ENCODE peak calls at places on chromosomes 2 and 18, in eight cellular contexts. N is upper lobe of right lung, Z is astrocyte of the cerebellum, O is coronary artery, Q is OCI-LY7, I is A673, Y is heart left ventricle, T is astrocyte of the spinal cord. V is an unnamed sample.

GRCh38 chr18:74980669-74981068 is 228.3 kb downstream of the PTGR3 start:
- DNase-seq in N (no peak), Z (no peak), O (no peak), Q (no peak), I (no peak), Y (no peak), T (no peak), V (no peak)

GRCh38 chr2:240604291-240604938 is 17.9 kb downstream of the CAPN10 start:
- DNase-seq in N (peak; percentile 88), Z (no peak), O (no peak), Q (peak; percentile 27), I (no peak), Y (peak; percentile 90), T (peak; percentile 28), V (no peak)

GRCh38 chr2:199336546-199336945 is 121.2 kb downstream of the SATB2 start:
- DNase-seq in N (no peak), Z (no peak), O (no peak), Q (no peak), I (no peak), Y (no peak), T (no peak), V (no peak)

GRCh38 chr18:27005589-27005988 is 140.1 kb upstream of the AQP4 start:
- DNase-seq in N (no peak), Z (no peak), O (no peak), Q (peak; percentile 49), I (peak; percentile 7), Y (no peak), T (peak; percentile 8), V (no peak)

GRCh38 chr2:10810175-10811161 is 2.1 kb downstream of the PDIA6 start:
- DNase-seq in N (no peak), Z (no peak), O (no peak), Q (peak; percentile 59), I (no peak), Y (no peak), T (peak; percentile 32), V (no peak)

GRCh38 chr2:176490061-176490861 is 221.0 kb downstream of the MTX2 start:
- DNase-seq in N (no peak), Z (no peak), O (no peak), Q (no peak), I (no peak), Y (peak; percentile 71), T (peak; percentile 60), V (no peak)

GRCh38 chr2:141728886-141729285 is 401.9 kb downstream of the LRP1B start:
- DNase-seq in N (no peak), Z (no peak), O (no peak), Q (no peak), I (no peak), Y (no peak), T (no peak), V (no peak)

GRCh38 chr18:69998523-69998987 is 50.9 kb upstream of the CD226 start:
- DNase-seq in N (no peak), Z (no peak), O (no peak), Q (no peak), I (no peak), Y (peak; percentile 62), T (no peak), V (no peak)

GRCh38 chr2:11676640-11677039 is 6.6 kb upstream of the NTSR2 start:
- DNase-seq in N (peak; percentile 51), Z (no peak), O (peak; percentile 43), Q (no peak), I (no peak), Y (no peak), T (no peak), V (no peak)

GRCh38 chr18:6821346-6821745 is 91.8 kb downstream of the ARHGAP28 start:
- DNase-seq in N (no peak), Z (no peak), O (no peak), Q (no peak), I (no peak), Y (no peak), T (no peak), V (no peak)

GRCh38 chr18:41732371-41732770 is 222.7 kb upstream of the PIK3C3 start:
- DNase-seq in N (no peak), Z (no peak), O (no peak), Q (no peak), I (no peak), Y (no peak), T (no peak), V (no peak)

GRCh38 chr2:97900806-97901205 is 94.9 kb downstream of the TMEM131 start:
- DNase-seq in N (no peak), Z (no peak), O (no peak), Q (peak; percentile 24), I (no peak), Y (no peak), T (no peak), V (no peak)

GRCh38 chr2:40093036-40093673 is 314.1 kb upstream of the THUMPD2 start:
- DNase-seq in N (no peak), Z (no peak), O (no peak), Q (no peak), I (no peak), Y (no peak), T (peak; percentile 68), V (no peak)

GRCh38 chr2:101253013-101253712 is 477 bp downstream of the CNOT11 start:
- DNase-seq in N (peak; percentile 89), Z (peak; percentile 15), O (peak; percentile 82), Q (peak; percentile 82), I (peak; percentile 27), Y (peak; percentile 69), T (peak; percentile 62), V (no peak)

GRCh38 chr2:160406591-160407392 is 86.8 kb downstream of the RBMS1 start:
- DNase-seq in N (peak; percentile 80), Z (no peak), O (no peak), Q (peak; percentile 88), I (peak; percentile 83), Y (peak; percentile 60), T (peak; percentile 83), V (peak; percentile 36)

GRCh38 chr18:73645175-73645715 is 502.4 kb downstream of the FBXO15 start:
- DNase-seq in N (no peak), Z (no peak), O (no peak), Q (no peak), I (no peak), Y (no peak), T (peak; percentile 32), V (no peak)

GRCh38 chr2:133829686-133830085 is 261.4 kb upstream of the NCKAP5 start:
- DNase-seq in N (no peak), Z (no peak), O (no peak), Q (no peak), I (no peak), Y (no peak), T (no peak), V (no peak)

DNA sequence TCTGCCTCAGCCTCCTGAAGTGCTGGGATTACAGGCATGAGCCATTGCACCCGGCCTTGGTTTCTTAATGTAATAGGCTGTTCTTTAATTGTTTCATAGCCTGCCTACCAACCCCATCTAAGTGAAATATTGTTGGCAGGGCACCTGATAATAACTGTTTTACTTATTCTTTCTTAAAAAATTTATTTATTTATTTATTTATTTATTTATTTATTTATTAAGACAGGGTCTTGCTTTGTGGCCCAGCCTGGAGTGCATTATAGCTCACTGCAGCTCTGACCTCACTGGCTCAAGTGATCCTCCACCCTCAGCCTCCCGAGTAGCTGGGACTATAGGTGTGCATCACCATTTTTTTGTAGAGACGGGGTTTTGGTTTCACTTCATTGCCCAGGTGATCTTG is 52.1 kb downstream of the BABAM2 start:
- DNase-seq in N (no peak), Z (no peak), O (no peak), Q (no peak), I (no peak), Y (no peak), T (no peak), V (no peak)
- H3K4me3 ChIP-seq in N (no peak overlapping the region), Z (no peak overlapping the region), O (no peak overlapping the region), Q (no peak overlapping the region), I (no peak overlapping the region), Y (no peak overlapping the region), T (no peak overlapping the region), V (no peak overlapping the region)

GRCh38 chr2:117409443-117409842 is 405.0 kb upstream of the DDX18 start:
- DNase-seq in N (no peak), Z (no peak), O (no peak), Q (no peak), I (no peak), Y (no peak), T (no peak), V (no peak)

GRCh38 chr2:117406443-117406842 is 408.0 kb upstream of the DDX18 start:
- DNase-seq in N (no peak), Z (no peak), O (no peak), Q (no peak), I (no peak), Y (no peak), T (no peak), V (no peak)

GRCh38 chr2:117407746-117408145 is 406.7 kb upstream of the DDX18 start:
- DNase-seq in N (no peak), Z (no peak), O (no peak), Q (no peak), I (no peak), Y (no peak), T (no peak), V (no peak)

DNA sequence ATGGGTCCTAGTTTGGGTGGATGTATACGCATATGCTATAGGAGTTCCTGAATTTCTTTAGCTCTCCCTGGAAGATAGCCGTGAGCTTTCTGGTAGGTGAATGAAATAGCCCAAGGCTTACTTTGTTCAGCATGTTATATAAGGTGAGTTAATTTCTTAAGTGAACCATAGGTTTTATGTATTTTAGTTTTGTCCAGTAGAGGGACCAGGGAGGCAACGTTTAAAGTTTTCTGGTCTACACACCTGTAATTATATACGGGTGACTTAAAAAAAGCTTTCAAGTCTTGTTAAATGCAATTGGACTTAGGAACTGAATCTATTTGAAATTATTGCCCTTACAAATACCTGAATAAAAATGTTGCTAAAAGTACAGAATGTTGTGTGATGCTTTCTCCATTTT is 402.5 kb upstream of the DDX18 start:
- DNase-seq in N (no peak), Z (no peak), O (no peak), Q (no peak), I (no peak), Y (no peak), T (no peak), V (no peak)
- TF ChIP-seq CTCF in N (no peak), Z (no peak), O (no peak), Q (peak; percentile 46), I (no peak), Y (no peak), T (no peak), V (no peak)

GRCh38 chr2:168454737-168455691 is 1.1 kb upstream of the CERS6 start:
- DNase-seq in N (no peak), Z (no peak), O (no peak), Q (no peak), I (no peak), Y (no peak), T (no peak), V (no peak)
- H3K4me3 ChIP-seq in N (peak overlapping the region; percentile 93), Z (peak overlapping the region; percentile 88), O (peak overlapping the region; percentile 97), Q (no peak overlapping the region), I (no peak overlapping the region), Y (peak overlapping the region; percentile 84), T (peak overlapping the region; percentile 56), V (peak overlapping the region; percentile 97)

DNA sequence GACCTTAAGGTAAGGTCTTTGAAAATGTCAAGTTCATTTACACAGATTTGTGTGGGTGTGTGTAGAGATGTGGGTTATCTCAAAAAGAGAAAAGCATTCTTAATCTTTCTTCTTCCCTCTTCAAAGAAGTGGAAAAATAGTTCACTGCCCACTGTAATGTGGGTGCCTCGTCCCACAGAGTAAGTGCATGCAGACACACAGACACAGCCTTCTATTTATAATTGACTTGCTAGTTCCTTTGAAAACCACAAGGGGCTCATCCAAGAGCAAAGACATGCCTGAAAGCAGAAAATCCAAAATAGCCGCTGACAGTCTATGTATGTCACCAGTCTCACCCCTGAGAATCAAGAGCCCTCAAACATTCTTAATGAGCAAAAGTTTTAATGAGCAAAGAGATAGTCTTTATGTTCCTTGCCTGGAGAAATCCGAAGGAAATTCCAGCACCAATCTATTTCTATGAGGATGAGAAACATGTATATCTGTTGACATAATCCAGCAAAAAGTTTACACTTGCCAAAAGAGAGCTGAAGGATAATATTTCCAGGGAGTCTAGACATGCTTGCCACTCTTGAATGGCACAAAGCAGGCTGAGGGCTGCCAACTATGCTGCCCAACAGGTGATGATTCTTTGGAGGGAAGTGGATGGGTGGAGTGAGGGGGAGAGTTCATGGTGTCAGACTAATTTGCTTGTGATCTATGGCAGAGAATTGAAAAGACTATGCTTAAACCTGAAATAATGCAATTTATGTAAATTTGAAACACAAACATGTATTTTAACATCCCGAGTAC is 93.9 kb downstream of the ACVR1 start:
- DNase-seq in N (no peak), Z (no peak), O (no peak), Q (no peak), I (peak; percentile 17), Y (no peak), T (no peak), V (no peak)
- TF ChIP-seq CTCF in N (peak; percentile 35), Z (peak; percentile 33), O (peak; percentile 20), Q (no peak), I (peak; percentile 38), Y (peak; percentile 43), T (peak; percentile 43), V (no peak)